ENCODE peak calls at places on chromosomes 4 and X, in five cellular contexts. Q is stomach, R is esophagus squamous epithelium, M is GM12891, H is A549. W is an unnamed sample.

GRCh38 chr4:122930877-122931276 is 8.5 kb upstream of the NUDT6 start:
- DNase-seq in H (no peak), M (no peak), Q (no peak), R (no peak), W (no peak)

GRCh38 chr4:35802644-35803043 is 441.7 kb downstream of the ARAP2 start:
- DNase-seq in H (no peak), R (no peak), Q (no peak), M (no peak), W (no peak)

GRCh38 chr4:165079476-165079875 is 25.8 kb downstream of the TRIM75 start:
- DNase-seq in M (no peak), Q (no peak), R (no peak), H (no peak), W (no peak)

GRCh38 chr4:147782087-147782781 is 50.3 kb downstream of the ARHGAP10 start:
- DNase-seq in R (no peak), M (no peak), H (no peak), Q (no peak), W (no peak)

GRCh38 chr4:102299302-102299701 is 46.0 kb downstream of the SLC39A8 start:
- DNase-seq in H (no peak), Q (no peak), R (no peak), M (no peak), W (no peak)

GRCh38 chrX:35664838-35665237 is 133.3 kb upstream of the MAGEB16 start:
- DNase-seq in M (no peak), R (no peak), H (no peak), Q (no peak), W (no peak)

GRCh38 chr4:24434193-24434728 is 150.1 kb downstream of the DHX15 start:
- DNase-seq in Q (no peak), M (no peak), H (no peak), R (no peak), W (no peak)

GRCh38 chr4:166143227-166143626 is 270.2 kb downstream of the TLL1 start:
- DNase-seq in M (no peak), R (no peak), H (no peak), Q (no peak), W (peak)

GRCh38 chrX:17638731-17639130 is 98.6 kb upstream of the SCML1 start:
- DNase-seq in H (no peak), R (no peak), Q (no peak), M (no peak), W (no peak)

GRCh38 chr4:123121241-123121907 is 199.0 kb upstream of the NUDT6 start:
- DNase-seq in H (peak), Q (no peak), R (no peak), M (no peak), W (no peak)

GRCh38 chrX:151396827-151397740 is at the start of gene VMA21:
- DNase-seq in M (peak), H (peak), Q (peak), R (peak), W (peak)

GRCh38 chr4:85740431-85740861 is 265.5 kb downstream of the ARHGAP24 start:
- DNase-seq in M (no peak), Q (no peak), R (no peak), H (no peak), W (no peak)

GRCh38 chr4:149708513-149709175 is 107.0 kb downstream of the IQCM start:
- DNase-seq in H (no peak), Q (no peak), R (no peak), M (no peak), W (no peak)

GRCh38 chr4:151687021-151687640 is 73.7 kb downstream of the GATB start:
- DNase-seq in R (no peak), H (no peak), M (no peak), Q (peak), W (no peak)

GRCh38 chrX:119181491-119181890 is 53.9 kb upstream of the KIAA1210 start:
- DNase-seq in M (no peak), H (peak), Q (no peak), R (no peak), W (peak)

GRCh38 chrX:85516131-85516530 is 136.7 kb upstream of the POF1B start:
- DNase-seq in M (no peak), R (no peak), H (no peak), Q (no peak), W (no peak)

GRCh38 chr4:74038161-74039064 is at the start of gene CXCL3:
- DNase-seq in H (peak), Q (peak), R (no peak), M (no peak), W (peak)
- TF ChIP-seq POLR2A in H (no peak), Q (no peak), R (no peak), M (no peak), W (peak)

GRCh38 chrX:29926659-29927058 is 288.7 kb upstream of the MAGEB2 start:
- DNase-seq in H (no peak), R (no peak), M (no peak), Q (no peak), W (no peak)
- TF ChIP-seq POLR2A in H (no peak), R (no peak), M (no peak), Q (no peak), W (no peak)

GRCh38 chrX:47145408-47146120 is 543 bp downstream of the RBM10 start:
- DNase-seq in H (no peak), Q (no peak), M (no peak), R (no peak), W (no peak)

GRCh38 chrX:47143894-47144625 is 442 bp downstream of the NDUFB11 start:
- DNase-seq in H (no peak), R (no peak), M (no peak), Q (no peak), W (peak)

GRCh38 chrX:47146936-47147859 is 2.2 kb downstream of the RBM10 start:
- DNase-seq in H (no peak), M (no peak), R (no peak), Q (no peak), W (no peak)

GRCh38 chrX:47144626-47145407 is at the start of the genes NDUFB11 and RBM10:
- DNase-seq in R (peak), M (peak), H (peak), Q (peak), W (peak)

DNA sequence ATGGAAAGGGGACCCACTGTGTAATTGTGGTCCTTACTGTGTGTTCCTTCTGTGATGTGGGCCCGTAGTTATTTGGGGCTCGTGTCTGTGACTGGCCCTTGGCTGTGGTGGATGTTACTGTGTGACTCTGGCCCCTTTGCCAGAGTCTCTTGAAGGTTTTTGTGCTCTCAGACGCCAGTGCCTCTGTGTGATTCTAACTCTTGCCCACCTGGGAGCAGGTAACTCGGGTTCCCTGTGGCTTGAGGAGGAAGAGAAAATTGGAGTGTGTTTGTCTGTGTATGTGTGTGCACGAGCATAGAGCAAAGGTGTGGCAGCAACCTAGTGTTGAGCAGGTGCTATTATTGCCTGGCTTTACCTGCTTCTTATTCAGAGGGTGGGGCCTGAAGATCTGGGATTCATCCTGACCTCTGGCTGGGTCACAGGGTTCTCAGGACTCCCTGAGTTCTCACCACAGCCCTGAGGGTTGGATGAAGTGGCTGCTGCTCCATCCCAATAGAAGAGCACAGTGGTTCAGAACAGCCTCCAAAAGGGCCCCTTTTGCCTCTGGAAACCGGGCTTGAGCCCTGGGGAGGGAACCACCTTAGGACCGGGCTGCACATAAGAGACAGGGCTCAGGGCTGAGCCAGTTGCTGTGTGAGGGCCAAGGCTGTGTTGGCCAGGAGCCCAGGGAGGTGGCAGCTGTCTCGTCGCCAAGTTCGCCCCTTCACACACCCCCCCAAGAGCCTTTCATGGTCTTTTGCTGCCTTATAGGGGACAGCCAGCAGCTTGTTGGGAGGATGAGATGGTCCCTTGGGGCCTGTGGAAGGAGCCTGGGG is 1.3 kb downstream of the RBM10 start:
- DNase-seq in H (no peak), Q (no peak), R (no peak), M (no peak), W (no peak)
- TF ChIP-seq POLR2A in H (no peak), Q (no peak), R (no peak), M (no peak), W (no peak)

DNA sequence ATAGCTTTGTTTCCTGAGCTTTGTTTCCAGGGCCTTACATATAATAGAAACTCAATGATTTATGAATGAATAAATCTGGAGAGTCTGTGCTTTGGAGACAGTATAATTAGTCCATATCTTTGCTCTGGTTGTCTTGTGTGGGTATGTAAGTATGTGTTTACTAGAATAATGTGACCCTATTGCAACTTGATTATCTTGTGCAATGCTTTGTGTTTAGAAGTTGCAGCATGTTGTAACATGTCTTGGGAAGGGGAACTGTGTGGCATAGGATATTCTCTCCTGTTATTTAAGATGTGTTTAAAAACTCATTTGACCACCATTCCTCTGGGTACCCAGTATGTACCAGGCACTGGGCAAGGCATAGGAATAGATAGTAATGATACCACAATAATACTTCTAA is 6.1 kb downstream of the SPATA18 start:
- DNase-seq in H (no peak), R (no peak), M (no peak), Q (no peak), W (no peak)
- TF ChIP-seq POLR2A in H (no peak), R (no peak), M (no peak), Q (no peak), W (no peak)

GRCh38 chrX:40097101-40097491 is 662 bp downstream of the BCOR start:
- DNase-seq in H (no peak), M (no peak), R (no peak), Q (no peak), W (no peak)

GRCh38 chrX:40098264-40099045 is 697 bp upstream of the BCOR start:
- DNase-seq in H (peak), Q (no peak), R (no peak), M (no peak), W (no peak)

GRCh38 chrX:40099046-40099968 is 1.5 kb upstream of the BCOR start:
- DNase-seq in M (no peak), H (no peak), R (no peak), Q (no peak), W (no peak)

GRCh38 chrX:40096395-40097091 is 1.2 kb downstream of the BCOR start:
- DNase-seq in Q (no peak), M (no peak), H (no peak), R (no peak), W (no peak)

GRCh38 chrX:40097492-40098263 is at the start of gene BCOR:
- DNase-seq in R (no peak), H (peak), M (no peak), Q (peak), W (no peak)
- TF ChIP-seq POLR2A in R (no peak), H (peak), M (peak), Q (no peak), W (peak)

DNA sequence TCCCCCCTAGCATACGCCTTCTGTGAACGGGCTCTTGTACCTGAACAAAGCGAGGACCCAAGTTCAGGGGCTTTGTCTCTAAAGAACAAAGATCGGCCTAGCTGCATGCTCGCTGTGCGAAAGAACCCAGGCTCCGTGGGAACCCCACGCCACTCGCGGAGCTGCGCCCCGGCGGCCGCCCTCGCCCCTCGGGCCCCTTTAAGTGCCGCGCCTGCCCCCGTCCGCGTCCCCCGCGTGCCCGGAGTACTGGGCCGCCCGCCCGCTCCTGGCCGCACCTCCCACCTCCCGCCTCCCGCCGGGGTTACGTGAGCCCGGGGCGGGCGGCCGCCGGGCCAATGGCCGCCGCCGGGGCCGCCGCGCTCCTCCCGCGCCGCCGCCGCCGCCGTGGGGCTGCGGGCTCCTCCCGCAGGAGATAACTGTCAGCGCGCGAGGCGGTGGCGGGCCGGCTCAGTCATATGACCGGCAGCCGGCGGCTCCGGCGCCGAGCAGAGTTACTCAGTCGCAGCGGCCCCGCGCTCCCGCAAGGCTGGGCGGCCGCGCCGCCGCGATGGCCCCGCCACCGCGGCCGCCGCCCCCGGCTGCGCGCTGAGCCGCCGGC is at the start of gene FNIP2:
- DNase-seq in M (peak), Q (peak), H (peak), R (peak), W (peak)
- TF ChIP-seq POLR2A in M (no peak), Q (no peak), H (peak), R (no peak), W (peak)

GRCh38 chr4:82045267-82045666 is 328.5 kb downstream of the HNRNPD start:
- DNase-seq in R (no peak), H (no peak), M (no peak), Q (no peak), W (no peak)
- TF ChIP-seq POLR2A in R (no peak), H (no peak), M (no peak), Q (no peak), W (no peak)

DNA sequence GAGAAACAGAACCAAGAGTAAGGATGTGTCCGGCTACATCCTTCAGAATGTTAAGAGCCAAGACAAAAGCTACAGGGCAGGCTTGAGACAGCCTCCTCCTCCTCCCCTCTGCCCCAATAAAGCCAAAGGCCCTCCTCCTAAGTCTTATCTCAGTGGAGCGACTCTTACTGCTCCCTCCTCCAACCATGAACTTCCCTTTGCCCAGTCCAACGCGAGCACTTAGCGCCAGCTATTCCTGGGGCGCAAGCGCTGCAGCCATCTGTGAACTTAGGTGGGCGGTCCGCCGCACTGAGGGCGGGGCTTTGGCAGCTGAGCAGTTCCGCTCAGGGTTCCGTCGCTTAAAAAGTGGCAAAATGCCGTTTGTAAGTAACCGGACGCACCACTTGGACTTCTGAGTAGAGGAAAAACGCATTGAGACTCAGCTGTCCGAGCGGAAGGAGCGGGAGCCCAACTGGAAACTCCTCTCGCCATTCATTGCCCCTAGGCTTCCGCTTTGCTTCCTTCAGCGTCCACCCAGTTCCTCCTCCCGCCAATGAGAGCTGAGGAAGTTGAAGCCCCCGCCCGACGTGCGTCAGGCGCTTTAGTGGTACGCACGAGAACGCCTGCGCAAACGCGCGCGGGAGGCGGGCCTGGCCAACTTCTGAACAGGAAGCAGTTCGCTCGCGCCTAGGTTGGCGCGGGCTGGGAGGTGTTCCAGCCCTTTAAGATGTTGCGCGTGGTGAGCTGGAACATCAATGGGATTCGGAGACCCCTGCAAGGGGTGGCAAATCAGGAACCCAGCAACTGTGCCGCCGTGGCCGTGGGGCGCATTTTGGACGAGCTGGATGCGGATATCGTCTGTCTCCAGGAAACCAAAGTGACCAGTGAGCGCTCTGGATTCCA is at the start of gene APEX2:
- DNase-seq in M (peak), H (peak), R (peak), Q (peak), W (peak)
- TF ChIP-seq POLR2A in M (peak), H (peak), R (no peak), Q (no peak), W (peak)

DNA sequence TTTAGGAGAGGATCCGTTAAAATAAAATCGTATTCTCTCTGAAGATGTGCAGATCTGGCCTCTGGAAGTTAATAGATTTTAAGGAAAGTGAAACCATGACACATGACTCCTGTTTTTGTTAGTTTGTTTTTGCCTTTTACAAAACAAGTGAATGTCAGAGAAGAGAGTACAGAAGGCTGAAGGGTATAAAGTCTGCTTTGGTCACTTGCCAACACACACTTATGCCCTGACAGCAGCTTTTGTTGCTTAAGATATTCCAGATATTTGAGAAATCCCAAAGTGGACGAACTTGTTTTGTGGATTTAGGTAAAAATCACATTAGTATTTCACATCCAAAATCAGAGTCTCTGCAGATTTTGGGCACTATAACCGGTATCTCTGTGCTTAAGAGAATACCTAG is 192.4 kb upstream of the RASGEF1B start:
- DNase-seq in R (no peak), Q (no peak), H (no peak), M (no peak), W (no peak)
- TF ChIP-seq POLR2A in R (no peak), Q (no peak), H (no peak), M (no peak), W (no peak)

GRCh38 chr4:139177049-139177887 is at the start of gene ELF2:
- DNase-seq in Q (peak), H (peak), R (peak), M (peak), W (peak)
- TF ChIP-seq POLR2A in Q (no peak), H (no peak), R (no peak), M (no peak), W (no peak)

W was measured in H54.